ENCODE peak calls at places on chromosomes 5 and 9, in ten cellular contexts. Q is sigmoid colon, G is ovary, X is A549, O is H1, H is IMR-90, F is heart left ventricle, C is suprapubic skin, B is thyroid gland, T is body of pancreas. R is an unnamed sample.

GRCh38 chr5:32330126-32330971 is 17.6 kb upstream of the MTMR12 start:
- DNase-seq in X (no peak), C (no peak), T (no peak), Q (no peak), F (no peak), H (no peak), O (no peak), G (peak; percentile 72), B (no peak), R (no peak)

GRCh38 chr9:70069734-70070133 is 26.1 kb downstream of the MAMDC2 start:
- DNase-seq in Q (no peak), C (no peak), T (no peak), O (no peak), G (no peak), H (no peak), X (no peak), F (no peak), B (no peak), R (peak; percentile 71)

GRCh38 chr9:132901859-132902831 is 23.4 kb downstream of the SPACA9 start:
- DNase-seq in H (peak; percentile 83), Q (peak; percentile 82), F (peak; percentile 46), C (no peak), B (peak; percentile 70), T (peak; percentile 68), X (peak; percentile 94), O (peak; percentile 54), G (peak; percentile 83), R (peak; percentile 54)

GRCh38 chr5:143051244-143052058 is 281.3 kb downstream of the ARHGAP26 start:
- DNase-seq in Q (no peak), T (peak; percentile 15), H (peak; percentile 90), B (peak; percentile 30), O (no peak), X (no peak), F (no peak), C (no peak), G (no peak), R (peak; percentile 35)

GRCh38 chr5:151196556-151197290 is 27.2 kb downstream of the CCDC69 start:
- DNase-seq in B (no peak), T (no peak), G (no peak), F (peak; percentile 7), H (no peak), O (no peak), Q (peak; percentile 17), X (no peak), C (peak; percentile 20), R (no peak)

GRCh38 chr9:92146610-92147009 is 31.4 kb upstream of the SPTLC1 start:
- DNase-seq in G (no peak), F (no peak), O (no peak), B (no peak), Q (no peak), X (no peak), C (no peak), T (no peak), H (peak; percentile 31), R (peak; percentile 43)

GRCh38 chr9:31683126-31683525 is 701.3 kb upstream of the ACO1 start:
- DNase-seq in C (no peak), F (no peak), T (no peak), G (no peak), H (no peak), B (no peak), O (no peak), Q (no peak), X (no peak), R (no peak)

GRCh38 chr5:176889321-176890280 is 9.5 kb downstream of the HK3 start:
- DNase-seq in X (no peak), G (no peak), H (no peak), Q (peak; percentile 61), O (no peak), F (no peak), B (no peak), C (peak; percentile 72), T (no peak), R (no peak)

GRCh38 chr9:120740135-120740534 is 25.9 kb upstream of the MEGF9 start:
- DNase-seq in X (no peak), C (no peak), O (no peak), B (no peak), H (no peak), T (no peak), G (no peak), Q (no peak), F (no peak), R (no peak)

GRCh38 chr9:110058304-110058953 is 149.5 kb downstream of the C9orf152 start:
- DNase-seq in F (no peak), G (no peak), X (peak; percentile 62), B (peak; percentile 63), T (peak; percentile 34), H (peak; percentile 52), C (no peak), O (peak; percentile 66), Q (no peak), R (no peak)

GRCh38 chr5:97127727-97128126 is 14.7 kb downstream of the LIX1 start:
- DNase-seq in X (no peak), C (no peak), H (no peak), B (no peak), Q (no peak), F (no peak), O (no peak), T (no peak), G (no peak), R (no peak)

GRCh38 chr9:36941441-36941840 is 92.6 kb downstream of the PAX5 start:
- DNase-seq in Q (no peak), T (no peak), H (no peak), G (no peak), C (peak; percentile 49), X (no peak), O (no peak), F (no peak), B (no peak), R (no peak)

GRCh38 chr9:91746904-91747303 is 203.1 kb downstream of the ROR2 start:
- DNase-seq in C (no peak), F (no peak), O (no peak), T (no peak), H (peak; percentile 69), Q (no peak), X (no peak), B (no peak), G (no peak), R (no peak)

GRCh38 chr9:98801969-98802371 is 5.5 kb upstream of the GALNT12 start:
- DNase-seq in H (no peak), Q (no peak), C (no peak), X (no peak), O (no peak), F (no peak), B (no peak), G (no peak), T (peak; percentile 4), R (no peak)

GRCh38 chr5:31651241-31651640 is 12.3 kb downstream of the PDZD2 start:
- DNase-seq in G (no peak), O (no peak), H (no peak), T (no peak), F (no peak), B (no peak), X (no peak), Q (no peak), C (no peak), R (no peak)

GRCh38 chr5:167943353-167943752 is 348.1 kb upstream of the WWC1 start:
- DNase-seq in O (no peak), C (no peak), Q (no peak), T (no peak), G (no peak), F (no peak), X (no peak), B (no peak), H (no peak), R (no peak)

GRCh38 chr9:115367321-115367720 is 249.4 kb upstream of the TNC start:
- DNase-seq in G (no peak), C (no peak), O (no peak), Q (no peak), H (no peak), T (no peak), B (no peak), F (no peak), X (no peak), R (no peak)

GRCh38 chr9:113620377-113621161 is 157.0 kb downstream of the RGS3 start:
- DNase-seq in X (peak; percentile 86), B (peak; percentile 82), F (peak; percentile 82), H (peak; percentile 93), T (peak; percentile 85), G (peak; percentile 84), O (peak; percentile 53), C (peak; percentile 84), Q (peak; percentile 91), R (peak; percentile 88)

GRCh38 chr9:16825364-16825763 is 45.1 kb downstream of the BNC2 start:
- DNase-seq in C (no peak), B (no peak), G (no peak), Q (no peak), F (no peak), T (no peak), X (no peak), H (peak; percentile 73), O (no peak), R (no peak)
- H3K4me1 ChIP-seq in C (peaks cover 27% of the 10 kb centered on the region), B (peaks cover 7% of the 10 kb centered on the region), G (peaks cover 10% of the 10 kb centered on the region), Q (peaks cover 73% of the 10 kb centered on the region), F (peaks cover 11% of the 10 kb centered on the region), T (peaks cover 12% of the 10 kb centered on the region), X (peaks cover 6% of the 10 kb centered on the region), H (peaks cover 20% of the 10 kb centered on the region), O (peaks cover 12% of the 10 kb centered on the region), R (no peaks in the 10 kb centered on the region)

GRCh38 chr9:87751423-87751822 is 25.5 kb downstream of the CTSL start:
- DNase-seq in O (no peak), C (no peak), Q (no peak), H (no peak), X (no peak), F (no peak), T (no peak), B (no peak), G (no peak), R (no peak)
- TF ChIP-seq POLR2A in O (no peak), C (no peak), Q (no peak), H (no peak), X (no peak), F (no peak), T (no peak), B (no peak), G (no peak), R (no peak)

GRCh38 chr9:123174079-123174478 is 94.3 kb downstream of the STRBP start:
- DNase-seq in B (no peak), O (no peak), C (no peak), X (no peak), T (no peak), G (no peak), F (no peak), Q (no peak), H (no peak), R (no peak)
- H3K4me1 ChIP-seq in B (peaks cover 9% of the 10 kb centered on the region), O (peaks cover 4% of the 10 kb centered on the region), C (peaks cover 2% of the 10 kb centered on the region), X (peaks cover 8% of the 10 kb centered on the region), T (peaks cover 13% of the 10 kb centered on the region), G (no peaks in the 10 kb centered on the region), F (peaks cover 3% of the 10 kb centered on the region), Q (peaks cover 17% of the 10 kb centered on the region), H (no peaks in the 10 kb centered on the region), R (no peaks in the 10 kb centered on the region)

DNA sequence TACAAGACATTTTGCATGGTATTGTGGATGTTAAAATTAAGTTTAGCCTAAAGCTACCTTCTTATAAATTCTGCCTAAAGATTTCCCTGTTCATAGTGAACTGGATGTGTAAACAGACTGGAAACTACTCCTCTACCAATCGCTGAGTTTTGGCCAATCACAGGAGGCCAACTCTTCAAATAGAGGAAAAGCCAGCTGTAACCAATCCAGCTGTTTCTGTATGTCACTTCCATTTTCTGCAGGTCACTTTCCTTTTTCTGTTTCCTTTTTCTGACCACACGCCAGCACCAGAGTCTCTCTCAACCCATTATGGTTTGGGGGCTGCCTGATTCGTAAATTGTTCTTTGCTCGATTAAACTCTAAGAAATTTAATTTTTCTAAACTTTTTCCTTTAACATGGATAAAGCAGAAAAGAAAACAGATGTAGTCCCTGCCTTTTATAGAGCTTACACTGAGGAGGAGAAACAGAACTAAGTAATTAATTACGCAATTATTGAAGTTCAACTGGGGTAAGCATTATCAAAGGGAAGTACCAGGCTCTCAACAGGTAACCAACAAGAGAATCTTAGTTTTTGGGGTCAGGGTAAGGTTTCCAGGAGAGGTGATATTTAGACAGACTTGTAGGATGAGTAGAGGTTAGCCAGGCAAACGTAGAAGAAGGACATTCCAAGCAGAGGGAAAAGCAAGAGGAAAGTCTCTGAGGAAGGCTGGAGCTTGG is 27.7 kb downstream of the RANBP3L start:
- DNase-seq in X (no peak), G (no peak), C (no peak), T (no peak), Q (no peak), F (no peak), O (no peak), B (no peak), H (no peak), R (no peak)
- TF ChIP-seq POLR2A in X (no peak), G (no peak), C (no peak), T (no peak), Q (no peak), F (no peak), O (no peak), B (no peak), H (no peak), R (no peak)